ENCODE peak calls at places on chromosomes 4 and X, in four cellular contexts. O, N, L and K are unnamed samples.

GRCh38 chr4:151455212-151455611 is 46.2 kb downstream of the FHIP1A start:
- DNase-seq in N (no peak), O (no peak), L (no peak), K (no peak)

GRCh38 chr4:110615366-110616161 is 7.3 kb downstream of the PITX2 start:
- DNase-seq in O (no peak), N (no peak), L (no peak), K (no peak)

GRCh38 chrX:72132456-72132855 is 741 bp upstream of the RTL5 start:
- DNase-seq in L (no peak), N (no peak), O (no peak), K (no peak)

GRCh38 chr4:82798168-82799005 is at the start of gene SCD5:
- DNase-seq in L (peak), N (peak), O (no peak), K (no peak)

GRCh38 chr4:153084249-153084648 is 120.0 kb upstream of the TRIM2 start:
- DNase-seq in N (no peak), O (no peak), L (no peak), K (no peak)

GRCh38 chr4:47010347-47011188 is 17.2 kb upstream of the GABRA4 start:
- DNase-seq in O (no peak), N (no peak), L (no peak), K (no peak)

GRCh38 chr4:166312166-166312565 is 439.1 kb downstream of the TLL1 start:
- DNase-seq in N (no peak), O (no peak), L (no peak), K (no peak)

GRCh38 chr4:102623622-102624021 is 122.5 kb downstream of the NFKB1 start:
- DNase-seq in O (no peak), L (no peak), N (no peak), K (peak)

GRCh38 chrX:114611018-114611619 is 27.2 kb downstream of the HTR2C start:
- DNase-seq in O (no peak), L (no peak), N (no peak), K (peak)

GRCh38 chrX:107684956-107685385 is 56.7 kb downstream of the PRPS1 start:
- DNase-seq in O (no peak), L (peak), N (peak), K (peak)

GRCh38 chrX:97743014-97743413 is 859.3 kb downstream of the RPA4 start:
- DNase-seq in O (no peak), L (no peak), N (no peak), K (no peak)

GRCh38 chrX:18422325-18422724 is 3.1 kb upstream of the CDKL5 start:
- DNase-seq in L (no peak), O (peak), N (no peak), K (peak)

GRCh38 chr4:122309988-122310626 is 68.7 kb upstream of the ADAD1 start:
- DNase-seq in L (no peak), O (no peak), N (no peak), K (no peak)

GRCh38 chrX:112967341-112967740 is 126.7 kb upstream of the AMOT start:
- DNase-seq in L (no peak), O (no peak), N (no peak), K (no peak)

GRCh38 chrX:23304881-23305280 is 29.8 kb upstream of the PTCHD1 start:
- DNase-seq in N (no peak), L (no peak), O (no peak), K (no peak)

GRCh38 chrX:15292861-15293260 is 22.6 kb downstream of the ASB11 start:
- DNase-seq in O (no peak), L (no peak), N (no peak), K (no peak)

GRCh38 chr4:73730292-73730691 is 10.1 kb upstream of the CXCL8 start:
- DNase-seq in N (no peak), O (no peak), L (no peak), K (peak)

GRCh38 chr4:137558951-137559350 is 26.7 kb upstream of the PCDH18 start:
- DNase-seq in O (peak), L (no peak), N (no peak), K (peak)

GRCh38 chrX:14916017-14916674 is 42.9 kb downstream of the MOSPD2 start:
- DNase-seq in O (peak), L (no peak), N (no peak), K (no peak)

DNA sequence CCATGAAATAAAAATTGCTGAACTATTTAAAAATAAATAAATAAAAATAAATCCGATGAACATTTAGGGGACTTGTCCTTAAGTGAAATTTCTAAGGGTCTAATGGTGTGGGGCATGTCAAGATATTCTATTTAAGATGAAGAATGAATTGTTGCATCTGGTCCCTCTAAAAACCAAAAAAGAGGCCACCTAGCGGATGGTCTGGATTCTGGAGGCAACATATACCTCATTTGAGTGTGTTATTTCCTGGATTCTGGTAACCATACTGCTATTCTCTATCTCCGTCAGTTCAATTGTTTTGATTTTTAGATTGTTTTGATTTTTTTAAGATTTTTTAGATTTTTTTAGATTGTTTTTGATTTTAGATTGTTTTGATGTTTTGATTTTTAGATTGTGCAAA is 28.3 kb downstream of the AGTR2 start:
- DNase-seq in L (no peak), O (no peak), N (no peak), K (no peak)
- TF ChIP-seq CTCF in L (no peak), O (peak), N (no peak), K (no peak)

DNA sequence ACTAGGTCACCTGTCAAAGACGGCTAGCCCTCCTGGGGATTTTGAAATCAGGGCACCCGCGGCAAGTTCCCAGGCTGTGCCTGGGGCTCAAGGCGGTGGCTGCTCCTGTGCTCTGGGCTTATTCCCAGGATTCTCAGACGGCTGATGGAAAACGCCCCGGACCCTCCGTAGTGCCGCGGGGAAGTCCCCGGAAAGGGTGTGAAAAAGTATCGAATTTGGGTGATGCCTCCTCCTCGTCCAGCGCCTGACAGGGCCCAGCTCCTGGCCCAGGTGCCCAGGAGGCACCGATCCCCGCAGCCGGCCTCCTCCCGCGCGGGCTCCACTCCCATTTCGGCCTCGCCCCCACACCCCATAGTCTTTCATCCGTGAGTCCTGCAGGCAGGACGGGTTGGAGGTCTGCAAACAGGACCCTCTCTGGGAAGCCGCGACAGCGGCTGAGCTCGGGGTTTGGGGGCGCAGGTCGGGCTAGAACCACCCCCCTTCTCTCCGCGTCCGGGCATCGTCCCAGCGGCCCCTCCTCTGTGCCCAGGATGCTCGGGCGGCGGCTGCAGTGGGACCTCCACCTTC is 1.1 kb upstream of the NSG1 start:
- DNase-seq in O (no peak), L (no peak), N (no peak), K (no peak)
- H3K4me3 ChIP-seq in O (no peak), L (no peak), N (peak), K (no peak)

GRCh38 chr4:140049924-140050681 is 103.9 kb downstream of the MAML3 start:
- DNase-seq in O (no peak), L (no peak), N (no peak), K (no peak)
- TF ChIP-seq CTCF in O (peak), L (no peak), N (no peak), K (peak)

DNA sequence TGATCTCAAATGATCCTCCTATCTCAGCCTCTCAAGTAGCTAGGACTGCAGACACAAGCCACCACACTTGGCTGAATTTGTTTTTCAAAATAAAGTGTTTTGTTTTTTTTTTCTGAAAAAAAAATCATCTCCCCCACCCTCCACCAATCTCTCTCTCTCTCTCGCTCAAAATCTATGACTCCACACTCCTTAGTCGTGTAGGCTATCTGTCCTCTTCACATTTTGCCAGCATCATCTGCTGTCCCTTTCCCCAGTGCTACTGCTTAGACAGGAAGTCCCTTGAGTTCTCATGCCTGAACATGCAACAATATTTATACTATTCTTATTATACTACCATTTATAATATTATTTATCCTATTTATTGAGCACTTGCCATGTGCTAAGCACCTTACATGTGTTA is 80.7 kb upstream of the TMEM164 start:
- DNase-seq in O (no peak), L (no peak), N (no peak), K (no peak)
- H3K4me3 ChIP-seq in O (no peak), L (no peak), N (no peak), K (no peak)

GRCh38 chr4:133585323-133585722 is 436.2 kb downstream of the PCDH10 start:
- DNase-seq in O (no peak), L (no peak), N (no peak), K (no peak)

GRCh38 chr4:133588306-133588705 is 439.2 kb downstream of the PCDH10 start:
- DNase-seq in O (no peak), N (no peak), L (no peak), K (no peak)

GRCh38 chr4:133581971-133582619 is 433.0 kb downstream of the PCDH10 start:
- DNase-seq in N (no peak), O (no peak), L (no peak), K (no peak)

DNA sequence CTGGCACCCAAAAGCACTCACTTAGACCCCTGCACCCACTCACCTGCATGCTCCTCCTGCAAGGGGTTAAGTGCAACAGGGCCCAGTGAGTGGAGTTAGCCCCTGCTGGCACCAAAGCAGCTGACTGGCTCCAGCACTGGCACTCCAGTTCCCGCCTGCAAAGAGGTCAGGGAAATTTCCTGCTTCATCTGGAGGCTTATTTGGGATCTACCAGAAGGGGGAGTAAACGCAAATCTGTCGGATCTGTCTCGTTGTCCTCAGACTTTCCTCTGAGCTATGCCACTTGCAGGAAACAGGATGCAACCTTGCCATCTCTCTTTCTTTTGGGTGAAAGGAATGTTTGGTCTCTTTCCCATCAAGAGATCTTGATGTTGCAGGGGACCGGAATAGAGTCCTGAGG is 435.6 kb downstream of the PCDH10 start:
- DNase-seq in N (no peak), L (no peak), O (no peak), K (no peak)
- TF ChIP-seq CTCF in N (no peak), L (no peak), O (no peak), K (peak)

GRCh38 chrX:136784231-136784630 is 3.5 kb upstream of the ARHGEF6 start:
- DNase-seq in L (no peak), O (no peak), N (no peak), K (no peak)
- H3K4me3 ChIP-seq in L (no peak), O (no peak), N (no peak), K (no peak)

GRCh38 chr4:72525938-72526337 is 43.1 kb downstream of the ADAMTS3 start:
- DNase-seq in N (peak), O (peak), L (no peak), K (peak)

GRCh38 chr4:72529144-72529822 is 39.7 kb downstream of the ADAMTS3 start:
- DNase-seq in L (no peak), N (no peak), O (no peak), K (no peak)

GRCh38 chr4:72531768-72532290 is 37.2 kb downstream of the ADAMTS3 start:
- DNase-seq in N (no peak), L (no peak), O (no peak), K (no peak)

GRCh38 chr4:72531322-72531721 is 37.7 kb downstream of the ADAMTS3 start:
- DNase-seq in L (no peak), N (no peak), O (no peak), K (no peak)

GRCh38 chr4:72527038-72527646 is 41.9 kb downstream of the ADAMTS3 start:
- DNase-seq in O (no peak), L (no peak), N (no peak), K (no peak)
- TF ChIP-seq CTCF in O (no peak), L (no peak), N (no peak), K (no peak)

GRCh38 chrX:47574609-47575325 is 7.5 kb upstream of the TIMP1 start:
- DNase-seq in L (no peak), N (no peak), O (no peak), K (no peak)
- H3K4me3 ChIP-seq in L (no peak), N (peak), O (no peak), K (no peak)

GRCh38 chrX:34638116-34638515 is 19.0 kb downstream of the TMEM47 start:
- DNase-seq in L (no peak), O (no peak), N (no peak), K (no peak)
- TF ChIP-seq CTCF in L (no peak), O (peak), N (peak), K (peak)